ENCODE peak calls at places on chromosomes 6 and 20, in ten cellular contexts. L, K, M, J, Y, X, I, U, H and Z are unnamed samples. For H3K27me3, the result is how much of the 10 kb centered on the place peaks cover.

GRCh38 chr20:58875541-58876134 is 23.1 kb downstream of the GNAS start:
- DNase-seq in H (no peak), M (peak), Y (peak), L (no peak), K (no peak), J (peak), I (no peak), X (no peak), U (no peak), Z (no peak)

GRCh38 chr6:49326337-49326736 is 136.7 kb downstream of the MMUT start:
- DNase-seq in M (peak), L (no peak), X (no peak), U (no peak), K (no peak), H (no peak), I (no peak), Y (no peak), J (peak), Z (no peak)

GRCh38 chr20:39825524-39825923 is 863.4 kb downstream of the DHX35 start:
- DNase-seq in K (no peak), M (no peak), H (no peak), I (no peak), L (no peak), J (no peak), U (no peak), X (no peak), Y (no peak), Z (no peak)

GRCh38 chr6:47532981-47533585 is 55.5 kb downstream of the CD2AP start:
- DNase-seq in J (no peak), U (no peak), I (no peak), L (no peak), M (no peak), H (no peak), X (no peak), K (no peak), Y (no peak), Z (no peak)

GRCh38 chr6:109001554-109001953 is 93.1 kb downstream of the SESN1 start:
- DNase-seq in Y (no peak), I (no peak), L (no peak), H (no peak), M (no peak), J (no peak), U (no peak), K (no peak), X (no peak), Z (no peak)

GRCh38 chr6:6960571-6961251 is 147.1 kb upstream of the RREB1 start:
- DNase-seq in X (no peak), L (no peak), M (no peak), J (no peak), K (no peak), U (no peak), I (no peak), H (peak), Y (no peak), Z (no peak)

GRCh38 chr20:13212750-13213149 is 8.3 kb upstream of the ISM1 start:
- DNase-seq in Y (no peak), K (no peak), U (no peak), J (no peak), I (no peak), L (no peak), H (no peak), M (no peak), X (no peak), Z (no peak)

GRCh38 chr6:168542301-168542700 is 101.3 kb downstream of the SMOC2 start:
- DNase-seq in U (no peak), K (no peak), J (no peak), L (no peak), H (no peak), X (no peak), I (no peak), Y (no peak), M (no peak), Z (no peak)

GRCh38 chr6:105748737-105749161 is 337.4 kb upstream of the PRDM1 start:
- DNase-seq in J (peak), Y (no peak), I (no peak), M (no peak), L (no peak), U (no peak), X (no peak), K (no peak), H (peak), Z (no peak)

GRCh38 chr6:35090734-35091133 is 50.4 kb downstream of the TCP11 start:
- DNase-seq in U (no peak), H (no peak), J (no peak), M (no peak), K (no peak), L (no peak), Y (no peak), I (no peak), X (no peak), Z (no peak)

GRCh38 chr6:109091314-109092009 is 3.2 kb downstream of the SESN1 start:
- DNase-seq in K (no peak), J (no peak), M (no peak), I (no peak), L (no peak), H (no peak), Y (no peak), X (no peak), U (no peak), Z (no peak)

GRCh38 chr6:2264932-2265331 is 19.5 kb upstream of the GMDS start:
- DNase-seq in K (no peak), J (peak), U (no peak), H (no peak), I (no peak), M (no peak), X (no peak), L (no peak), Y (no peak), Z (no peak)

GRCh38 chr6:100344321-100344720 is 120.4 kb downstream of the SIM1 start:
- DNase-seq in U (no peak), K (no peak), Y (no peak), J (no peak), L (no peak), H (no peak), M (no peak), I (no peak), X (no peak), Z (no peak)

GRCh38 chr6:125444234-125444949 is 142.6 kb upstream of the HDDC2 start:
- DNase-seq in J (no peak), K (peak), U (peak), X (no peak), I (peak), M (no peak), L (no peak), Y (peak), H (no peak), Z (peak)

GRCh38 chr20:3163099-3164042 is 3.7 kb upstream of the FASTKD5 start:
- DNase-seq in K (no peak), M (no peak), X (no peak), I (peak), H (no peak), U (no peak), Y (no peak), L (no peak), J (no peak), Z (no peak)

GRCh38 chr6:34901930-34902329 is 12.9 kb downstream of the ANKS1A start:
- DNase-seq in K (no peak), Y (no peak), M (no peak), U (no peak), X (no peak), I (no peak), H (no peak), J (peak), L (no peak), Z (no peak)

GRCh38 chr6:121521164-121521555 is 85.7 kb downstream of the GJA1 start:
- DNase-seq in J (peak), M (no peak), L (no peak), X (no peak), Y (no peak), U (no peak), H (no peak), K (no peak), I (no peak), Z (no peak)

GRCh38 chr6:73121421-73121993 is 103.8 kb downstream of the KHDC1L start:
- DNase-seq in M (peak), X (no peak), J (peak), U (no peak), H (no peak), K (no peak), I (no peak), L (no peak), Y (no peak), Z (no peak)

GRCh38 chr6:167996424-167997199 is 859 bp upstream of the KIF25 start:
- DNase-seq in H (no peak), X (no peak), L (no peak), K (no peak), I (no peak), J (no peak), Y (no peak), M (no peak), U (no peak), Z (no peak)

GRCh38 chr6:13668291-13668928 is 43.2 kb downstream of the RANBP9 start:
- DNase-seq in Y (no peak), X (no peak), K (no peak), I (no peak), M (no peak), L (no peak), U (no peak), H (no peak), J (no peak), Z (no peak)

GRCh38 chr6:122569372-122569771 is 40.8 kb upstream of the PKIB start:
- DNase-seq in H (no peak), J (peak), I (no peak), Y (no peak), L (no peak), M (no peak), K (no peak), U (no peak), X (no peak), Z (no peak)

GRCh38 chr20:63693079-63693974 is 3.1 kb upstream of the TNFRSF6B start:
- DNase-seq in U (peak), K (peak), I (peak), L (no peak), J (no peak), H (no peak), Y (no peak), M (no peak), X (no peak), Z (no peak)

GRCh38 chr6:38510205-38510604 is 129.5 kb downstream of the BTBD9 start:
- DNase-seq in X (no peak), H (no peak), J (peak), L (no peak), M (no peak), U (no peak), K (no peak), I (no peak), Y (no peak), Z (no peak)

GRCh38 chr20:10261702-10262101 is 43.1 kb downstream of the SNAP25 start:
- DNase-seq in M (no peak), K (no peak), X (no peak), J (no peak), L (no peak), I (no peak), H (no peak), U (no peak), Y (no peak), Z (no peak)

GRCh38 chr6:75349262-75349984 is 64.8 kb upstream of the TMEM30A start:
- DNase-seq in I (peak), H (peak), X (no peak), L (no peak), Y (no peak), M (peak), J (peak), K (peak), U (no peak), Z (no peak)

GRCh38 chr20:63968136-63968927 is 1.4 kb downstream of the ZNF512B start:
- DNase-seq in Y (peak), J (no peak), I (peak), L (no peak), M (no peak), K (peak), H (no peak), X (no peak), U (peak), Z (no peak)

GRCh38 chr20:4326194-4327065 is 311.1 kb upstream of the RNF24 start:
- DNase-seq in K (peak), J (peak), U (no peak), X (no peak), I (no peak), Y (no peak), L (no peak), M (no peak), H (peak), Z (no peak)

GRCh38 chr20:21613512-21613911 is 92.0 kb upstream of the PAX1 start:
- DNase-seq in H (peak), L (no peak), I (no peak), X (no peak), K (no peak), M (no peak), Y (peak), J (no peak), U (no peak), Z (no peak)

GRCh38 chr6:13334953-13335352 is 6.6 kb upstream of the TBC1D7 start:
- DNase-seq in X (no peak), J (no peak), Y (no peak), K (no peak), U (no peak), M (peak), I (no peak), H (no peak), L (no peak), Z (no peak)

GRCh38 chr20:17442588-17442987 is 88.6 kb downstream of the BFSP1 start:
- DNase-seq in U (no peak), L (no peak), K (no peak), I (no peak), Y (no peak), X (no peak), M (no peak), H (no peak), J (no peak), Z (no peak)

GRCh38 chr6:134472661-134473060 is 154.7 kb upstream of the SGK1 start:
- DNase-seq in Y (no peak), M (no peak), H (no peak), U (no peak), I (no peak), J (no peak), X (no peak), K (no peak), L (no peak), Z (no peak)

DNA sequence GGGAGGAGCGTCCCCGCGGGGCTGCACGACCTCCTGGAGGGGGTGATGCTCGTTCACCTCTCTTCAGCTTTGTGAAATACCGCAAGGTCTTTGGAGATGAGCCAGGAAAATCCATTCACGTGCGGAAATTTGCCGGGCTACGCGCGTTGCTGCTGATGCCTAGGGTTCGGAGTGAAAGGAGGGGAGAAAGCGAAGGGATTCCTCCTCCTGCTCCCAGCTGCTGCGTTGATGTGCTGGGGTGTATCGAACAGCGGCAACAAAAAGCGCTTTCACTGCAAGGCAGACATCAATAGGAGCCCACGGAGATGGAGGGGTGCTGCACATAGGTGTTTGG is 391 bp upstream of the B3GAT2 start:
- DNase-seq in L (no peak), Y (no peak), X (no peak), J (no peak), I (no peak), K (no peak), M (no peak), H (no peak), U (no peak), Z (no peak)
- H3K27me3 ChIP-seq in L (half or more), Y (under half), X (under half), J (under half), I (half or more), K (under half), M (under half), H (under half), U (under half), Z (under half)

DNA sequence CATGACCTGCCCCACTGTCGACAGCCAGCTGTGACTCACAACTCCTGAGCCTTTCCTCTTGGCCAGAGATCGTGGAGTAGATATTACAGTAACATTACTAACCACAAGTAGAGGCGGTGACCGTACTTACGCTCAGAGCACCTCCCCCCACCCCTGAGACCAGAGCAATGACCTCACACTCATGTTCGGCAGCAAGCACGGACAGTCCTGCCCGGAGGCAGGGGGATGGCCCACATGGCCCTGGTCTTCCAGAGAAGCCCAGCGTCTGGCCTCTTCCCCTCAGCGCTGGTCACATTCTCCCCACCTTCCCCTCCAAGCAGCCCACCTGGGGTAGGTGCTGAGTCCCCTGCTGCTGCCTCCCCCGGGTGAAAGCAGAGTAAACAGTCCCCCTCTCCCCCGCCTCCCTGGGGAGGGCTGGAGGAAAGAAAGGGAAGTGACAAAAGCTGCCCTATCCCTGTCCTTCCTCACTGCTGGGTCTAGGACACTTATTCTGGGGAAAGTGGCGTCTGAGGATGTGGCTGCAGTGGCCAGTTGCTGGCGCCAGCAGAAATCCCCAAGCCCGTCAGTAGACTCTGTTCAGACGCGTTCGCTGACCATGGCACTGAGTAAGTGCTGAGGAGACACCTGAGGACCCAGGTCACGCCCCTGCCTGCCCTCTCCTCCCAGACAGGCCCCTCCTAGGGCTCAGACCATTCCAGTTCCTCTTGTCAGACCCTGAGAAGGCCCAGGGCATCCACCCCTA is 68.5 kb downstream of the MRPL14 start:
- DNase-seq in K (peak), M (peak), H (peak), I (peak), L (no peak), X (peak), J (peak), Y (peak), U (peak), Z (no peak)
- TF ChIP-seq POLR2A in K (peak), M (no peak), H (no peak), I (no peak), L (no peak), X (no peak), J (peak), Y (peak), U (no peak), Z (no peak)

GRCh38 chr20:62589150-62589498 is 53.2 kb upstream of the SLCO4A1 start:
- DNase-seq in J (no peak), H (no peak), I (no peak), U (no peak), M (no peak), Y (no peak), X (no peak), L (no peak), K (no peak), Z (no peak)

GRCh38 chr20:62588458-62589149 is 53.7 kb upstream of the SLCO4A1 start:
- DNase-seq in U (no peak), X (no peak), Y (no peak), K (no peak), I (no peak), J (no peak), L (no peak), H (no peak), M (peak), Z (no peak)

GRCh38 chr20:62590301-62591121 is 51.8 kb upstream of the SLCO4A1 start:
- DNase-seq in L (no peak), X (no peak), K (peak), Y (peak), J (peak), H (no peak), U (no peak), I (no peak), M (peak), Z (no peak)

GRCh38 chr20:62591122-62591468 is 51.2 kb upstream of the SLCO4A1 start:
- DNase-seq in L (no peak), U (no peak), I (no peak), X (no peak), M (no peak), H (no peak), K (no peak), Y (no peak), J (no peak), Z (no peak)

GRCh38 chr20:62589720-62590119 is 52.6 kb upstream of the SLCO4A1 start:
- DNase-seq in K (no peak), L (no peak), H (no peak), Y (no peak), I (no peak), J (no peak), X (no peak), U (no peak), M (no peak), Z (no peak)
- H3K27me3 ChIP-seq in K (under half), L (half or more), H (under half), Y (under half), I (under half), J (under half), X (half or more), U (half or more), M (under half), Z (under half)

DNA sequence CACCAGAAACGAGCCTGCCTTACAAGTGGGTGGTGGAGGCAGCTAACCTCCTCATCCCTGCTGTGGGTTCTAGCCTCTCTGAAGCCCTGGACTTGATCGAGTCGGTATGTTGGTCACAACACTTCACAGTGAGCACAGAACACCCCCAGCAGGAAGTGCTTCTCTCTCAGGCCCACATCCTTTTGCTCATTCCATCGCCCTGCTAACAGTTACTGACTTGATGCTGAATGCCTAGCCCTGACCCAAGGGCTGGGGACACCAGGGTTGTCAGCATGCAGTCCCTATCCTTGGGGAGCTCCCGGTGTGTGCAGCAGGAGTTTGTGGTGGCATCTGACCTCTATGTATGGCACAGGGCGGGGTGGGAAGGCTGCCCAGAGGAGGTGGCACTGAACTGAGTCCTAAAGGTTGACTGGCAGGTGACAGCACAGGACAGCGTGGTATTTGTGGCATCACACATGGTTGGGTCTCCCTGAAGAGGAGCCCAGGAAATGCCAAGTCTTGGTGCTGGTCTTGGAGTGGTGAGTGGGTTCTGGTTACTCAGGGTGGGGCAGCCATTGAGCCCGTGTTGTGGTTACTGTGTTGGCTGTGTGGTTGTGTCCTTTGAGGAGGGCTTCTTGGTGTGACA is 26.7 kb downstream of the GTSF1L start:
- DNase-seq in Y (no peak), U (no peak), K (no peak), J (no peak), I (no peak), H (no peak), X (no peak), L (no peak), M (no peak), Z (no peak)
- TF ChIP-seq POLR2A in Y (no peak), U (no peak), K (no peak), J (no peak), I (no peak), H (no peak), X (no peak), L (no peak), M (no peak), Z (no peak)

GRCh38 chr6:154766288-154766687 is 33.1 kb downstream of the SCAF8 start:
- DNase-seq in L (no peak), J (no peak), K (no peak), M (peak), I (no peak), H (no peak), X (no peak), Y (no peak), U (no peak), Z (no peak)
- H3K27me3 ChIP-seq in L (under half), J (under half), K (under half), M (under half), I (under half), H (under half), X (under half), Y (under half), U (under half), Z (under half)